ENCODE peak calls at places on chromosomes 7 and 10, in ten cellular contexts. U is thyroid gland, A is suprapubic skin, Q is cardiac fibroblast, F is esophagus squamous epithelium, P is GM12865, W is IMR-90, O is heart left ventricle, Y is AG10803, D is dorsolateral prefrontal cortex. E is an unnamed sample.

GRCh38 chr10:6135039-6135438 is 46.2 kb downstream of the RBM17 start:
- DNase-seq in A (no peak), W (no peak), U (no peak), Y (no peak), F (no peak), D (no peak), P (peak; percentile 18), O (no peak), Q (no peak), E (no peak)

GRCh38 chr10:7718685-7719084 is 15.6 kb downstream of the ITIH2 start:
- DNase-seq in P (no peak), D (no peak), Y (no peak), Q (no peak), A (no peak), F (no peak), W (no peak), U (no peak), O (no peak), E (no peak)

GRCh38 chr7:126659124-126659523 is 593.6 kb downstream of the GRM8 start:
- DNase-seq in W (no peak), O (no peak), D (no peak), A (no peak), P (peak; percentile 44), U (no peak), F (no peak), Q (no peak), Y (no peak), E (no peak)

GRCh38 chr7:158289231-158289630 is 298.4 kb downstream of the PTPRN2 start:
- DNase-seq in W (no peak), Y (no peak), D (no peak), A (no peak), O (no peak), Q (no peak), F (no peak), U (no peak), P (no peak), E (no peak)

GRCh38 chr7:39085590-39086049 is 107.9 kb downstream of the POU6F2 start:
- DNase-seq in Q (peak; percentile 1), A (no peak), D (no peak), W (no peak), Y (no peak), P (no peak), F (no peak), U (peak; percentile 6), O (no peak), E (no peak)

GRCh38 chr10:12243860-12244620 is 48.1 kb downstream of the CDC123 start:
- DNase-seq in Q (no peak), U (no peak), W (no peak), P (peak; percentile 49), A (no peak), D (no peak), F (no peak), Y (no peak), O (no peak), E (no peak)

GRCh38 chr10:99443483-99443882 is 13.1 kb upstream of the GOT1 start:
- DNase-seq in Y (no peak), O (no peak), A (no peak), Q (no peak), W (no peak), F (no peak), U (no peak), D (no peak), P (no peak), E (no peak)

GRCh38 chr7:31735991-31736982 is 49.3 kb downstream of the PPP1R17 start:
- DNase-seq in Q (peak; percentile 65), A (no peak), O (no peak), D (peak; percentile 82), W (peak; percentile 51), Y (peak; percentile 57), U (peak; percentile 27), P (peak; percentile 37), F (no peak), E (peak; percentile 71)

GRCh38 chr7:103547451-103548284 is 101.7 kb upstream of the SLC26A5 start:
- DNase-seq in Q (no peak), F (no peak), P (no peak), D (no peak), O (no peak), W (no peak), U (no peak), Y (no peak), A (no peak), E (no peak)

GRCh38 chr7:132446265-132446664 is 130.0 kb downstream of the PLXNA4 start:
- DNase-seq in O (no peak), A (no peak), D (no peak), W (no peak), F (no peak), Y (no peak), P (no peak), Q (no peak), U (no peak), E (no peak)

GRCh38 chr7:137343483-137343841 is at the start of gene PTN:
- DNase-seq in Y (peak; percentile 32), P (no peak), D (peak; percentile 45), O (peak; percentile 58), A (no peak), W (peak; percentile 79), F (no peak), Q (peak; percentile 48), U (peak; percentile 49), E (peak; percentile 39)

GRCh38 chr10:18196806-18197550 is 56.8 kb downstream of the CACNB2 start:
- DNase-seq in O (no peak), U (no peak), F (no peak), P (no peak), W (peak; percentile 33), Q (no peak), A (no peak), D (no peak), Y (no peak), E (no peak)

GRCh38 chr10:96491303-96491702 is 22.4 kb downstream of the TLL2 start:
- DNase-seq in P (no peak), W (no peak), Y (no peak), O (no peak), D (no peak), Q (peak; percentile 21), A (no peak), U (no peak), F (no peak), E (peak; percentile 7)

GRCh38 chr10:12614390-12615003 is 265.1 kb downstream of the CAMK1D start:
- DNase-seq in W (no peak), U (no peak), Q (no peak), Y (no peak), D (no peak), P (no peak), A (no peak), F (no peak), O (no peak), E (peak; percentile 10)

GRCh38 chr10:24418532-24418931 is 209.6 kb downstream of the KIAA1217 start:
- DNase-seq in O (no peak), Q (peak; percentile 3), F (no peak), P (no peak), Y (no peak), W (no peak), A (no peak), D (no peak), U (no peak), E (peak; percentile 2)
- TF ChIP-seq CTCF in O (peak; percentile 24), Q (peak; percentile 24), F (no peak), P (no peak), Y (peak; percentile 32), W (peak; percentile 45), A (no peak), D (no peak), U (no peak), E (peak; percentile 18)

GRCh38 chr7:115299379-115300038 is 377.6 kb downstream of the MDFIC start:
- DNase-seq in Q (no peak), A (no peak), Y (peak; percentile 5), U (no peak), P (no peak), F (no peak), W (no peak), D (no peak), O (no peak), E (no peak)
- H3K4me3 ChIP-seq in Q (no peak overlapping the region), A (no peak overlapping the region), Y (no peak overlapping the region), U (no peak overlapping the region), P (no peak overlapping the region), F (no peak overlapping the region), W (no peak overlapping the region), D (no peak overlapping the region), O (no peak overlapping the region), E (no peak overlapping the region)

DNA sequence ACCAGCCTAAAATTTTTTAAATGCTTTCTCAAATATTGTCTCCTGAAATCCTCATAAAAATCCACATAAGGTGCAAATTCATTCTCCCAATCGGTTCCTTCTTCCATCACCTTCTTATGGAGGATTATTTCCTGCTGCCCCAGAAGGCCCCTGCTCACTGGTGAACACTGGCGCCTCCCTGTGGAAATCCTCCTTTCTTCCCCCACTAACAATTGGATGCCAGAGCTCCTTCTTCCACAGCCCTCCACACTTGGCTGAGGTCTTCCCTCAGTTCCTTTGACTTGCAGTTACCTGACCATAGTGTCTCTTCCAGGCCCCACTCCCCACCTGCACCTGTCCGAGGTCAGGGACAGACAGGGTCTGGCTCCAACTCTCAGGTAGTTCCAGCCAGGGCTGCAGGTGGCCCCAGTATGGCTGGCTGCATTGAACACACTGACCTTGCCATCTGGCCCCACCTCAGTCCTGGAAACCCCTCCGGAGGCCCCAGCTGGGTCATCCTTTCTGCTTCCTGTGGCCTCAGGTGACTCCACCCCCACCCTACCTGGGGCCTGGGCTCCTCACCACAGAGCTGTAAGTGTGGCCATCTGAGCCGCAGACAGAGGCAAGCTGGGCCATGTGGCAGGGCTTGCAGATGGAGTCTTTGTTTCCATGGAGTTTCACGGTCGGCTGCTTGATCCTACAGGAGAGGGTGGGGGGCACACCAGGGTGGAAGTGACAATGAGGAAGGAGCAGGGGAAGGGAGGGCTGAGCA is 18.4 kb downstream of the SPOCK2 start:
- DNase-seq in D (no peak), A (no peak), U (no peak), Y (no peak), F (no peak), P (no peak), O (no peak), W (no peak), Q (no peak), E (no peak)
- TF ChIP-seq CTCF in D (no peak), A (no peak), U (no peak), Y (peak; percentile 15), F (no peak), P (peak; percentile 22), O (no peak), W (no peak), Q (peak; percentile 18), E (peak; percentile 31)

GRCh38 chr7:150340875-150341262 is 560 bp downstream of the RARRES2 start:
- DNase-seq in Y (no peak), O (no peak), F (no peak), U (no peak), Q (no peak), D (no peak), A (no peak), P (no peak), W (no peak), E (no peak)

GRCh38 chr7:150340024-150340749 is 1.2 kb downstream of the RARRES2 start:
- DNase-seq in U (peak; percentile 63), O (no peak), Q (peak; percentile 77), F (no peak), A (no peak), W (peak; percentile 42), P (no peak), D (no peak), Y (peak; percentile 80), E (peak; percentile 66)

GRCh38 chr7:150342119-150342405 is 633 bp upstream of the RARRES2 start:
- DNase-seq in P (no peak), D (no peak), Y (no peak), O (no peak), U (no peak), F (no peak), A (no peak), W (no peak), Q (no peak), E (no peak)

GRCh38 chr7:150343225-150343624 is 1.8 kb upstream of the RARRES2 start:
- DNase-seq in U (no peak), O (no peak), D (no peak), Y (no peak), F (no peak), P (no peak), Q (no peak), A (no peak), W (no peak), E (no peak)

GRCh38 chr7:150341263-150342118 is at the start of gene RARRES2:
- DNase-seq in W (no peak), U (peak; percentile 31), D (no peak), Q (peak; percentile 79), F (no peak), P (no peak), A (no peak), O (peak; percentile 78), Y (no peak), E (peak; percentile 74)
- H3K4me3 ChIP-seq in W (peak within 1 kb of the TSS; percentile 14), U (no peak within 1 kb of the TSS), D (peak within 1 kb of the TSS; percentile 38), Q (peak within 1 kb of the TSS; percentile 50), F (peak within 1 kb of the TSS; percentile 52), P (no peak within 1 kb of the TSS), A (peak within 1 kb of the TSS; percentile 51), O (peak within 1 kb of the TSS; percentile 8), Y (peak within 1 kb of the TSS; percentile 36), E (peak within 1 kb of the TSS; percentile 64)

E was measured in fibroblast of pulmonary artery.